ENCODE peak calls at places on chromosomes 11 and 22, in four cellular contexts. S is nephron progenitor cell, Z is mesendoderm, P is BJ. L is an unnamed sample.
A peak's percentile ranks its signal among the peaks of the same experiment; 100 is the strongest.

GRCh38 chr22:46696225-46696518 is 41.9 kb downstream of the CERK start:
- DNase-seq in Z (no peak), S (no peak), P (no peak), L (no peak)

GRCh38 chr11:69718147-69718546 is 14.3 kb upstream of the FGF19 start:
- DNase-seq in Z (peak; percentile 91), S (peak; percentile 83), P (no peak), L (peak; percentile 80)

GRCh38 chr11:35419713-35420333 is 465 bp upstream of the SLC1A2 start:
- DNase-seq in S (peak; percentile 42), P (no peak), Z (no peak), L (no peak)

GRCh38 chr11:121810291-121810690 is 305.7 kb downstream of the BLID start:
- DNase-seq in Z (no peak), P (peak; percentile 51), S (no peak), L (no peak)

GRCh38 chr22:48870436-48870835 is 957.2 kb downstream of the BRD1 start:
- DNase-seq in S (no peak), P (no peak), Z (no peak), L (no peak)

GRCh38 chr11:34249439-34250073 is 108.3 kb downstream of the ABTB2 start:
- DNase-seq in Z (no peak), S (no peak), P (no peak), L (no peak)

GRCh38 chr22:30668306-30668655 is 606 bp upstream of the DUSP18 start:
- DNase-seq in P (no peak), S (no peak), Z (no peak), L (no peak)

GRCh38 chr11:131629925-131630324 is 259.5 kb downstream of the NTM start:
- DNase-seq in Z (no peak), S (no peak), P (no peak), L (no peak)

GRCh38 chr11:102622258-102622657 is 2.9 kb downstream of the MMP20 start:
- DNase-seq in S (no peak), Z (no peak), P (no peak), L (no peak)

GRCh38 chr11:45266693-45267451 is 19.3 kb downstream of the SYT13 start:
- DNase-seq in P (no peak), S (peak; percentile 42), Z (peak; percentile 63), L (no peak)

GRCh38 chr11:118318112-118319030 is 13.8 kb downstream of the CD3E start:
- DNase-seq in P (no peak), S (no peak), Z (no peak), L (no peak)

GRCh38 chr11:118606157-118606843 is 1.1 kb upstream of the PHLDB1 start:
- DNase-seq in Z (peak; percentile 15), S (peak; percentile 39), P (no peak), L (no peak)

GRCh38 chr11:134346976-134347350 is 15.2 kb downstream of the GLB1L2 start:
- DNase-seq in S (no peak), P (no peak), Z (no peak), L (no peak)

GRCh38 chr22:47112566-47112965 is 350.1 kb downstream of the TBC1D22A start:
- DNase-seq in P (no peak), Z (no peak), S (no peak), L (no peak)

GRCh38 chr11:36195496-36196346 is 93.5 kb downstream of the COMMD9 start:
- DNase-seq in S (no peak), Z (no peak), P (peak; percentile 7), L (no peak)

GRCh38 chr11:11843233-11843632 is 1.5 kb downstream of the USP47 start:
- DNase-seq in S (no peak), P (peak; percentile 37), Z (no peak), L (no peak)

GRCh38 chr11:613369-613968 is 2.3 kb downstream of the IRF7 start:
- DNase-seq in Z (peak; percentile 85), S (peak; percentile 76), P (no peak), L (peak; percentile 61)

GRCh38 chr11:86172894-86173293 is 71.7 kb upstream of the EED start:
- DNase-seq in S (no peak), P (no peak), Z (peak; percentile 93), L (no peak)

GRCh38 chr11:66289548-66290331 is 797 bp upstream of the YIF1A start:
- DNase-seq in Z (peak; percentile 94), S (peak; percentile 94), P (no peak), L (peak; percentile 72)

GRCh38 chr11:45551181-45551580 is 114.2 kb downstream of the CHST1 start:
- DNase-seq in P (no peak), Z (no peak), S (no peak), L (no peak)

GRCh38 chr11:32400670-32401369 is 34.5 kb downstream of the WT1 start:
- DNase-seq in P (no peak), S (no peak), Z (no peak), L (no peak)

GRCh38 chr11:61752117-61752924 is at the start of gene MYRF:
- DNase-seq in P (no peak), Z (peak; percentile 51), S (peak; percentile 82), L (no peak)

GRCh38 chr11:73907191-73907590 is 30.4 kb downstream of the PAAF1 start:
- DNase-seq in P (no peak), S (no peak), Z (peak; percentile 64), L (no peak)

GRCh38 chr22:46436595-46437163 is 100.7 kb downstream of the CELSR1 start:
- DNase-seq in P (no peak), Z (no peak), S (no peak), L (no peak)

GRCh38 chr22:43228330-43228729 is 41.4 kb upstream of the TTLL12 start:
- DNase-seq in S (peak; percentile 62), P (no peak), Z (peak; percentile 74), L (peak; percentile 48)

GRCh38 chr11:44575288-44575672 is 9.8 kb downstream of the CD82 start:
- DNase-seq in S (no peak), P (peak; percentile 35), Z (no peak), L (no peak)

GRCh38 chr11:46672381-46672839 is 28.0 kb downstream of the ARHGAP1 start:
- DNase-seq in S (no peak), Z (no peak), P (no peak), L (no peak)

GRCh38 chr11:128361451-128362020 is 225.8 kb downstream of the ETS1 start:
- DNase-seq in Z (no peak), S (no peak), P (no peak), L (no peak)

GRCh38 chr22:41822289-41823057 is 10.4 kb upstream of the SREBF2 start:
- DNase-seq in P (no peak), S (no peak), Z (peak; percentile 84), L (no peak)

GRCh38 chr11:100719809-100720221 is 32.7 kb downstream of the ARHGAP42 start:
- DNase-seq in P (peak; percentile 29), Z (peak; percentile 98), S (no peak), L (peak; percentile 39)

GRCh38 chr11:12280838-12281565 is 96.4 kb upstream of the PARVA start:
- DNase-seq in S (no peak), P (no peak), Z (no peak), L (no peak)

L was measured in NT2/D1.